ENCODE peak calls at places on chromosomes 1 and 21, in seven cellular contexts. Q is AG04449, J is lower leg skin, M is fibroblast of lung, T is A549, U is upper lobe of right lung, W is GM20000. V is an unnamed sample.
A peak's percentile ranks its signal among the peaks of the same experiment; 100 is the strongest.

GRCh38 chr1:227127891-227128290 is 187.8 kb downstream of the COQ8A start:
- DNase-seq in Q (no peak), J (no peak), M (no peak), T (no peak), U (no peak), W (peak; percentile 27), V (no peak)

GRCh38 chr1:39733161-39733560 is 5.5 kb upstream of the PPIE start:
- DNase-seq in Q (no peak), J (no peak), M (no peak), T (no peak), U (no peak), W (no peak), V (no peak)

GRCh38 chr1:93588206-93588605 is 93.4 kb downstream of the BCAR3 start:
- DNase-seq in Q (no peak), J (no peak), M (no peak), T (no peak), U (no peak), W (no peak), V (no peak)

GRCh38 chr1:52825868-52826267 is 16.7 kb upstream of the ZYG11A start:
- DNase-seq in Q (no peak), J (no peak), M (peak; percentile 38), T (no peak), U (no peak), W (peak; percentile 12), V (no peak)

GRCh38 chr1:223731076-223731770 is 18.9 kb downstream of the CAPN2 start:
- DNase-seq in Q (no peak), J (no peak), M (peak; percentile 74), T (no peak), U (peak; percentile 87), W (no peak), V (peak; percentile 82)

GRCh38 chr1:222225171-222225570 is 322.7 kb downstream of the HHIPL2 start:
- DNase-seq in Q (no peak), J (no peak), M (peak; percentile 36), T (no peak), U (no peak), W (no peak), V (no peak)

GRCh38 chr1:243315455-243315854 is 59.6 kb downstream of the SDCCAG8 start:
- DNase-seq in Q (no peak), J (no peak), M (no peak), T (no peak), U (no peak), W (no peak), V (no peak)

GRCh38 chr1:41382531-41383090 is 21.4 kb downstream of the FOXO6 start:
- DNase-seq in Q (no peak), J (no peak), M (no peak), T (peak; percentile 61), U (peak; percentile 82), W (no peak), V (peak; percentile 64)

GRCh38 chr1:161185282-161185682 is 8.0 kb upstream of the B4GALT3 start:
- DNase-seq in Q (no peak), J (peak; percentile 88), M (peak; percentile 65), T (no peak), U (peak; percentile 74), W (peak; percentile 89), V (no peak)

GRCh38 chr1:74481607-74482006 is 30.8 kb downstream of the LRRC53 start:
- DNase-seq in Q (no peak), J (no peak), M (no peak), T (no peak), U (no peak), W (no peak), V (no peak)

DNA sequence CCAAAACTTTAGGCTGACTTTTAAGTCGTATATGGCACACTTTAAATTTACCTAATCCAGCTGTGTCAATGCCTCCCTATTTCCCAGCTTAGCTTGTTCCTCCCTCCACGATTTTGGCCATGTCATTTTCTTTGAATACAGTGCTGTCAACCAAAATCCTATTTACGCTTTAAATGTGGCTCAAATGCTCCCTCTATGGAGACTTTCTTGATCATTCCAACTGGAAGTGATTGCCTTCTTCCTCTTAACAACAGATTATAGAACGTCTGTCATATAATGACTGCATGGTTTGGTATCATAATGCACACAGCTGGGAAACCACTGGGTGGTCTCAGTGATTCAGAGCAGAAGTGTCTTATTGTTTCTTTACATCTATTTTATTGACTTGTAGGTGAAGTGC is 18.9 kb upstream of the BATF3 start:
- DNase-seq in Q (no peak), J (no peak), M (peak; percentile 53), T (peak; percentile 32), U (no peak), W (no peak), V (no peak)
- TF ChIP-seq CTCF in Q (peak; percentile 15), J (no peak), M (peak; percentile 42), T (no peak), U (no peak), W (no peak), V (no peak)

DNA sequence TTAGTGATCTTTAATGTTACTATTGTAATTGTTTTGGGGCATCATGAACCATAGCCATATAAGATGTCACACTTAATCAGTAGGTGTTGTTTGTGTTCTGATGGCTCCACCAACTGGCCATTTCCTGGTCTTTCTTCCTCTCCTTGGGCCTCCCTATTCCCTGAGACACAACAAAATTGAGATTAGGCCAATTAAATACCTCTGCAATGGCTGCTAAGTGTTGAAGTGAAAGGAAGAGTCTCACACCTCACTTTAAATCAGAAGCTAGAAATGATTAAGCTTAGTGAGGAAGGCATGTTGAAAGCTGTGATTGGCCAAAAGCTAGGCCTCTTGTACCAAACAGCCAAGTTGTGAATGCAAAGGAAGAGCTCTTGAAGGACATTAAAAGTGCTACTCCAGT is 30.7 kb downstream of the PPP2R5A start:
- DNase-seq in Q (no peak), J (no peak), M (peak; percentile 39), T (peak; percentile 45), U (no peak), W (no peak), V (no peak)
- TF ChIP-seq CTCF in Q (no peak), J (no peak), M (peak; percentile 33), T (peak; percentile 46), U (peak; percentile 22), W (no peak), V (no peak)

GRCh38 chr1:59017501-59018231 is 233.8 kb upstream of the JUN start:
- DNase-seq in Q (no peak), J (no peak), M (peak; percentile 24), T (no peak), U (no peak), W (no peak), V (no peak)

GRCh38 chr1:59018446-59018845 is 234.6 kb upstream of the JUN start:
- DNase-seq in Q (no peak), J (no peak), M (no peak), T (no peak), U (no peak), W (no peak), V (no peak)

GRCh38 chr1:59014827-59015226 is 231.0 kb upstream of the JUN start:
- DNase-seq in Q (no peak), J (no peak), M (no peak), T (no peak), U (no peak), W (no peak), V (no peak)

GRCh38 chr1:59015708-59016107 is 231.9 kb upstream of the JUN start:
- DNase-seq in Q (no peak), J (no peak), M (peak; percentile 61), T (peak; percentile 18), U (no peak), W (no peak), V (no peak)

DNA sequence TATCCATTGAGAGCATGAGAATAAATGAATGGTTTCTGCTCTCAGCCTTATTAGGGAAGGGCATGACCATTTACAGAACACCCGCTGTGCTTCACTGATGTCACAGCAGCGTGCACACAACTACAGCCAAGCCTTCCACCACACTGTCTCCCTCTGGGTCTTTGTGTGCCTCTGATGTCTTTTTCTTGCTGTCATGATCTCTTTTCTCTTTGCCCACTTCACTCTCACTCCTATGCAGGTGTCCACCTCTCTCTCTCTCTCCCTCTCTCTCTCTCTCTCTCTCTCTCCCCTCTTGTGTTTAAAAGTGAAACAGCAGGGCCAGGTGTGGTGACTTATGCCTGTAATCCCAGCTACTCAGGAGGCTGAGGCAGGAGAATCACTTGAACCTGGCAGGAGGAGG is 232.5 kb upstream of the JUN start:
- DNase-seq in Q (no peak), J (no peak), M (no peak), T (no peak), U (no peak), W (no peak), V (no peak)
- TF ChIP-seq CTCF in Q (no peak), J (no peak), M (no peak), T (no peak), U (no peak), W (no peak), V (no peak)

DNA sequence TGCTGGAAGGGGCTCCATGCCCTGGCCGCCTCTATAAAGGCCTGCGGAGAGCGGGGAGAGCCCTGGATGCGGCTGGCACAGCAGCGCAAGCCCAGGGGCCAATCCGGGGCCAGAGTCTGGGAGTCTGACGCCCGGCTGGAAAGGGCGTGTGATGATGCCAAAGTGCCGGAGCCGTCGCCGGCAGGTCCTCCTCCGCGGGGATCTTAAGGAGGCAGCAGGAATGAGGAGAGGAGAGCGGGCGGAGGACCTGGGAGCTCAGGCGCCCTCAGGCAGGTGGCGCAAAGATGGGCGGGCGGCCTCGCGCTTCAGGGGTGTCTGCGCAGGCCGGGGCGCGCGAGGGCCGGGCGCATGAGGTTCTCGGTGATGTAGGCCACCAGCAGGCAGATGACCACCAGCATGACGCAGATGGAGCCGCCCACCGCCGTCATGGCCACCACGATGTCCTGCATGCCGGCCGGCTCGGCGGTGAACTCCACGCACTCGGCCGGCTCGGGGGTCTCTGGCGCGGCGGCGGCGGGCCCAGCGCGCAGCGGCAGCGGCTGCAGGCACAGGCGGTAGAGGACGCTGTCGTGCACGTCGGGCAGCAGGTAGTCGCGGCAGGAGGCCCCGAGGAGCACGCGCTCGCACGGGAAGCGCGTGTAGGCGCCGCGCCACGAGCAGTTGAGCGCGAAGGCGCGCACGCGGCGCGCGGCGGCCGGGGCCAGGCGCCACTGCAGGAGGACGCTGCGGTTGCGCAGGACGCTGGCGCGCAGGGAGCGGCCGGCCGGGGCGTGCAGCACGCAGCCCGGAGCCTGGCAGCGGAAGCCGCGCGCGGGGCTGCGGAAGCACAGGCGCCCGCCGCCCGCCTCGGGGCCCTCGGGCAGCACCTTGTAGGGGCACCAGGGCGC is 662 bp downstream of the FNDC10 start:
- DNase-seq in Q (no peak), J (no peak), M (no peak), T (no peak), U (no peak), W (peak; percentile 83), V (no peak)
- TF ChIP-seq CTCF in Q (peak; percentile 5), J (no peak), M (no peak), T (no peak), U (peak; percentile 9), W (peak; percentile 24), V (no peak)

GRCh38 chr21:23579573-23579972 is 2027.7 kb downstream of the MRPL39 start:
- DNase-seq in Q (no peak), J (no peak), M (no peak), T (no peak), U (no peak), W (no peak), V (no peak)

GRCh38 chr21:23578027-23578426 is 2029.3 kb downstream of the MRPL39 start:
- DNase-seq in Q (no peak), J (no peak), M (no peak), T (no peak), U (no peak), W (no peak), V (no peak)

DNA sequence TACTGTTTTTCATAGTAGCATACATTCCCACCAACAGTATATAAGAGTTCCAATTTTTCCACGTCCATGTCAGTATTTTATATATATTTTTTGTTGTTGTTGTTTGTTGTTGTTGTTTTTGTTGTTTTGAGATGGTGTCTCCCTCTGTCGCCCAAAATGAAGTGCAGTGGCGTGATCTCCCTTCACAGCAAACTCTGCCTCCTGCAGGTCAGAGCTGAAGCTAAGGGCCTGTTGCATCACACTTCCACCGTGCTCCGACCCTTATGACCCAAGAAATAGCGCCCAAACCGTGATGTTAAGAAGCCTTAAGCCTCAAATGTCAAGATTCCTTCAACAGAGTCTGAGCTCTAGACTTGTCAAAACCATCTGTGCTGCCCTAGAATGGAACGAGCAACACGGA is 2032.3 kb downstream of the MRPL39 start:
- DNase-seq in Q (no peak), J (no peak), M (no peak), T (no peak), U (no peak), W (no peak), V (no peak)
- TF ChIP-seq CTCF in Q (no peak), J (no peak), M (no peak), T (no peak), U (no peak), W (no peak), V (no peak)